ENCODE peak calls at places on chromosome 19, in ten cellular contexts. One of them, this sample, is unnamed.

GRCh38 chr19:9848060-9848459 is 12.9 kb downstream of the PIN1 start:
- DNase-seq in caudate nucleus: no peak
- DNase-seq in dorsolateral prefrontal cortex: no peak
- DNase-seq in thoracic aorta: no peak
- DNase-seq in testis: no peak
- DNase-seq in pancreas: no peak
- DNase-seq in CD4-positive, alpha-beta T cell: peak; percentile 27
- DNase-seq in A549: no peak
- DNase-seq in ovary: no peak
- DNase-seq in breast epithelium: no peak
- DNase-seq in this sample: no peak

GRCh38 chr19:30374791-30375650 is 2.8 kb downstream of the ZNF536 start:
- DNase-seq in caudate nucleus: no peak
- DNase-seq in dorsolateral prefrontal cortex: peak; percentile 30
- DNase-seq in thoracic aorta: no peak
- DNase-seq in testis: peak; percentile 20
- DNase-seq in pancreas: no peak
- DNase-seq in CD4-positive, alpha-beta T cell: no peak
- DNase-seq in A549: no peak
- DNase-seq in ovary: no peak
- DNase-seq in breast epithelium: no peak
- DNase-seq in this sample: no peak

GRCh38 chr19:31356587-31357314 is 7.5 kb upstream of the TSHZ3 start:
- DNase-seq in caudate nucleus: no peak
- DNase-seq in dorsolateral prefrontal cortex: no peak
- DNase-seq in thoracic aorta: no peak
- DNase-seq in testis: peak; percentile 41
- DNase-seq in pancreas: peak; percentile 84
- DNase-seq in CD4-positive, alpha-beta T cell: peak; percentile 37
- DNase-seq in A549: no peak
- DNase-seq in ovary: no peak
- DNase-seq in breast epithelium: no peak
- DNase-seq in this sample: no peak

GRCh38 chr19:14385492-14385891 is 4.2 kb downstream of the ADGRE5 start:
- DNase-seq in caudate nucleus: no peak
- DNase-seq in dorsolateral prefrontal cortex: no peak
- DNase-seq in thoracic aorta: no peak
- DNase-seq in testis: no peak
- DNase-seq in pancreas: no peak
- DNase-seq in CD4-positive, alpha-beta T cell: no peak
- DNase-seq in A549: no peak
- DNase-seq in ovary: no peak
- DNase-seq in breast epithelium: no peak
- DNase-seq in this sample: no peak

GRCh38 chr19:49057636-49058234 is at the start of gene CGB7:
- DNase-seq in caudate nucleus: no peak
- DNase-seq in dorsolateral prefrontal cortex: no peak
- DNase-seq in thoracic aorta: peak; percentile 22
- DNase-seq in testis: peak; percentile 70
- DNase-seq in pancreas: peak; percentile 85
- DNase-seq in CD4-positive, alpha-beta T cell: no peak
- DNase-seq in A549: peak; percentile 77
- DNase-seq in ovary: peak; percentile 56
- DNase-seq in breast epithelium: peak; percentile 56
- DNase-seq in this sample: no peak

GRCh38 chr19:51509823-51510660 is 8.4 kb upstream of the SIGLEC12 start:
- DNase-seq in caudate nucleus: no peak
- DNase-seq in dorsolateral prefrontal cortex: no peak
- DNase-seq in thoracic aorta: no peak
- DNase-seq in testis: no peak
- DNase-seq in pancreas: no peak
- DNase-seq in CD4-positive, alpha-beta T cell: no peak
- DNase-seq in A549: no peak
- DNase-seq in ovary: no peak
- DNase-seq in breast epithelium: no peak
- DNase-seq in this sample: no peak

GRCh38 chr19:36686365-36687213 is 823 bp upstream of the ZNF567 start:
- DNase-seq in caudate nucleus: no peak
- DNase-seq in dorsolateral prefrontal cortex: no peak
- DNase-seq in thoracic aorta: no peak
- DNase-seq in testis: no peak
- DNase-seq in pancreas: peak; percentile 63
- DNase-seq in CD4-positive, alpha-beta T cell: no peak
- DNase-seq in A549: no peak
- DNase-seq in ovary: peak; percentile 11
- DNase-seq in breast epithelium: no peak
- DNase-seq in this sample: no peak

GRCh38 chr19:16627194-16627927 is 643 bp downstream of the MED26 start:
- DNase-seq in caudate nucleus: no peak
- DNase-seq in dorsolateral prefrontal cortex: no peak
- DNase-seq in thoracic aorta: no peak
- DNase-seq in testis: no peak
- DNase-seq in pancreas: no peak
- DNase-seq in CD4-positive, alpha-beta T cell: peak; percentile 2
- DNase-seq in A549: peak; percentile 11
- DNase-seq in ovary: peak; percentile 19
- DNase-seq in breast epithelium: no peak
- DNase-seq in this sample: no peak

GRCh38 chr19:18205180-18205915 is 1.5 kb upstream of the RAB3A start:
- DNase-seq in caudate nucleus: peak; percentile 37
- DNase-seq in dorsolateral prefrontal cortex: peak; percentile 80
- DNase-seq in thoracic aorta: peak; percentile 72
- DNase-seq in testis: peak; percentile 85
- DNase-seq in pancreas: peak; percentile 79
- DNase-seq in CD4-positive, alpha-beta T cell: no peak
- DNase-seq in A549: no peak
- DNase-seq in ovary: peak; percentile 92
- DNase-seq in breast epithelium: peak; percentile 85
- DNase-seq in this sample: no peak

GRCh38 chr19:57002765-57003164 is 117.0 kb upstream of the USP29 start:
- DNase-seq in caudate nucleus: no peak
- DNase-seq in dorsolateral prefrontal cortex: no peak
- DNase-seq in thoracic aorta: no peak
- DNase-seq in testis: peak; percentile 83
- DNase-seq in pancreas: no peak
- DNase-seq in CD4-positive, alpha-beta T cell: no peak
- DNase-seq in A549: no peak
- DNase-seq in ovary: peak; percentile 53
- DNase-seq in breast epithelium: no peak
- DNase-seq in this sample: no peak

GRCh38 chr19:33376423-33376822 is 2.9 kb downstream of the CEBPG start:
- DNase-seq in caudate nucleus: no peak
- DNase-seq in dorsolateral prefrontal cortex: no peak
- DNase-seq in thoracic aorta: peak; percentile 66
- DNase-seq in testis: no peak
- DNase-seq in pancreas: no peak
- DNase-seq in CD4-positive, alpha-beta T cell: no peak
- DNase-seq in A549: peak; percentile 81
- DNase-seq in ovary: no peak
- DNase-seq in breast epithelium: no peak
- DNase-seq in this sample: no peak

GRCh38 chr19:6773323-6773931 is 919 bp downstream of the VAV1 start:
- DNase-seq in caudate nucleus: no peak
- DNase-seq in dorsolateral prefrontal cortex: no peak
- DNase-seq in thoracic aorta: no peak
- DNase-seq in testis: no peak
- DNase-seq in pancreas: no peak
- DNase-seq in CD4-positive, alpha-beta T cell: peak; percentile 18
- DNase-seq in A549: no peak
- DNase-seq in ovary: no peak
- DNase-seq in breast epithelium: no peak
- DNase-seq in this sample: no peak

GRCh38 chr19:34662919-34663318 is 14.0 kb downstream of the SCGB2B2 start:
- DNase-seq in caudate nucleus: no peak
- DNase-seq in dorsolateral prefrontal cortex: no peak
- DNase-seq in thoracic aorta: no peak
- DNase-seq in testis: no peak
- DNase-seq in pancreas: no peak
- DNase-seq in CD4-positive, alpha-beta T cell: peak; percentile 29
- DNase-seq in A549: no peak
- DNase-seq in ovary: no peak
- DNase-seq in breast epithelium: no peak
- DNase-seq in this sample: no peak

GRCh38 chr19:33273881-33274662 is 28.3 kb downstream of the CEBPA start:
- DNase-seq in caudate nucleus: no peak
- DNase-seq in dorsolateral prefrontal cortex: no peak
- DNase-seq in thoracic aorta: peak; percentile 18
- DNase-seq in testis: peak; percentile 38
- DNase-seq in pancreas: no peak
- DNase-seq in CD4-positive, alpha-beta T cell: no peak
- DNase-seq in A549: no peak
- DNase-seq in ovary: peak; percentile 30
- DNase-seq in breast epithelium: no peak
- DNase-seq in this sample: no peak

GRCh38 chr19:51098366-51099069 is 9.7 kb downstream of the CTU1 start:
- DNase-seq in caudate nucleus: no peak
- DNase-seq in dorsolateral prefrontal cortex: no peak
- DNase-seq in thoracic aorta: no peak
- DNase-seq in testis: peak; percentile 59
- DNase-seq in pancreas: no peak
- DNase-seq in CD4-positive, alpha-beta T cell: peak; percentile 45
- DNase-seq in A549: no peak
- DNase-seq in ovary: peak; percentile 43
- DNase-seq in breast epithelium: no peak
- DNase-seq in this sample: no peak

GRCh38 chr19:16191216-16191908 is 6.2 kb downstream of the FAM32A start:
- DNase-seq in caudate nucleus: no peak
- DNase-seq in dorsolateral prefrontal cortex: no peak
- DNase-seq in thoracic aorta: no peak
- DNase-seq in testis: no peak
- DNase-seq in pancreas: peak; percentile 45
- DNase-seq in CD4-positive, alpha-beta T cell: no peak
- DNase-seq in A549: no peak
- DNase-seq in ovary: no peak
- DNase-seq in breast epithelium: no peak
- DNase-seq in this sample: no peak

GRCh38 chr19:20278342-20278741 is 111.3 kb downstream of the ZNF486 start:
- DNase-seq in caudate nucleus: no peak
- DNase-seq in dorsolateral prefrontal cortex: no peak
- DNase-seq in thoracic aorta: no peak
- DNase-seq in testis: no peak
- DNase-seq in pancreas: no peak
- DNase-seq in CD4-positive, alpha-beta T cell: no peak
- DNase-seq in A549: no peak
- DNase-seq in ovary: no peak
- DNase-seq in breast epithelium: peak; percentile 28
- DNase-seq in this sample: no peak

GRCh38 chr19:4717191-4717965 is 6.3 kb downstream of the DPP9 start:
- DNase-seq in caudate nucleus: no peak
- DNase-seq in dorsolateral prefrontal cortex: no peak
- DNase-seq in thoracic aorta: no peak
- DNase-seq in testis: no peak
- DNase-seq in pancreas: no peak
- DNase-seq in CD4-positive, alpha-beta T cell: no peak
- DNase-seq in A549: peak; percentile 61
- DNase-seq in ovary: no peak
- DNase-seq in breast epithelium: no peak
- DNase-seq in this sample: peak; percentile 95

GRCh38 chr19:27986299-27986698 is 1226.7 kb downstream of the UQCRFS1 start:
- DNase-seq in caudate nucleus: no peak
- DNase-seq in dorsolateral prefrontal cortex: no peak
- DNase-seq in thoracic aorta: no peak
- DNase-seq in testis: no peak
- DNase-seq in pancreas: no peak
- DNase-seq in CD4-positive, alpha-beta T cell: no peak
- DNase-seq in A549: no peak
- DNase-seq in ovary: no peak
- DNase-seq in breast epithelium: no peak
- DNase-seq in this sample: no peak

GRCh38 chr19:7850975-7851622 is 21.1 kb downstream of the EVI5L start:
- DNase-seq in caudate nucleus: no peak
- DNase-seq in dorsolateral prefrontal cortex: no peak
- DNase-seq in thoracic aorta: no peak
- DNase-seq in testis: no peak
- DNase-seq in pancreas: no peak
- DNase-seq in CD4-positive, alpha-beta T cell: no peak
- DNase-seq in A549: no peak
- DNase-seq in ovary: no peak
- DNase-seq in breast epithelium: no peak
- DNase-seq in this sample: peak; percentile 62
- H3K27ac ChIP-seq in caudate nucleus: peak overlapping the region; percentile 99
- H3K27ac ChIP-seq in dorsolateral prefrontal cortex: peak overlapping the region; percentile 97
- H3K27ac ChIP-seq in thoracic aorta: no peak overlapping the region
- H3K27ac ChIP-seq in testis: no peak overlapping the region
- H3K27ac ChIP-seq in pancreas: no peak overlapping the region
- H3K27ac ChIP-seq in CD4-positive, alpha-beta T cell: no peak overlapping the region
- H3K27ac ChIP-seq in A549: no peak overlapping the region
- H3K27ac ChIP-seq in ovary: no peak overlapping the region
- H3K27ac ChIP-seq in breast epithelium: no peak overlapping the region
- H3K27ac ChIP-seq in this sample: peak overlapping the region; percentile 52

DNA sequence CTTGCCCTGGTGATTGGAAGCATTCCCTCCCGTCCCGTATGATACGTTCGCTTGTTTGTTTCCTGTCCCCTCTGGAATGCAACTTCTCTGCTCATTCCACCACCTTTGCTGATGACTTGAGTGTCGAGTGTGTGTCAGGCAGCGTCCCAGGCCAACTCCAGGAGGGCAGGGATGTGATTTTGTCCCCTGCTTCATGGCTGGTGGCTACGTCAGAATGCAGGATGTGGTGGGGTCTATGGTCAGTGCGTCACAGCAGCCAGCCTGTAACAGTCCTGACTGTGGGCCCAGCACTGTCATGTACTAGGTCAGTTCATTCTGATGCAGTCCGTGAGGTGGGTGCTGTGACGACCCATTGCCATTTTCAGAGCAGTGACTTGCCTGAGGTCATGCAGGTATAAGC is 16.2 kb downstream of the BRSK1 start:
- DNase-seq in caudate nucleus: no peak
- DNase-seq in dorsolateral prefrontal cortex: no peak
- DNase-seq in thoracic aorta: no peak
- DNase-seq in testis: no peak
- DNase-seq in pancreas: no peak
- DNase-seq in CD4-positive, alpha-beta T cell: no peak
- DNase-seq in A549: no peak
- DNase-seq in ovary: no peak
- DNase-seq in breast epithelium: no peak
- DNase-seq in this sample: no peak
- H3K27ac ChIP-seq in caudate nucleus: no peak overlapping the region
- H3K27ac ChIP-seq in dorsolateral prefrontal cortex: peak overlapping the region; percentile 87
- H3K27ac ChIP-seq in thoracic aorta: no peak overlapping the region
- H3K27ac ChIP-seq in testis: no peak overlapping the region
- H3K27ac ChIP-seq in pancreas: no peak overlapping the region
- H3K27ac ChIP-seq in CD4-positive, alpha-beta T cell: no peak overlapping the region
- H3K27ac ChIP-seq in A549: no peak overlapping the region
- H3K27ac ChIP-seq in ovary: no peak overlapping the region
- H3K27ac ChIP-seq in breast epithelium: no peak overlapping the region
- H3K27ac ChIP-seq in this sample: no peak overlapping the region

GRCh38 chr19:11784356-11784755 is 14.0 kb upstream of the ZNF491 start:
- DNase-seq in caudate nucleus: no peak
- DNase-seq in dorsolateral prefrontal cortex: no peak
- DNase-seq in thoracic aorta: no peak
- DNase-seq in testis: no peak
- DNase-seq in pancreas: no peak
- DNase-seq in CD4-positive, alpha-beta T cell: no peak
- DNase-seq in A549: no peak
- DNase-seq in ovary: no peak
- DNase-seq in breast epithelium: no peak
- DNase-seq in this sample: no peak
- H3K27ac ChIP-seq in caudate nucleus: no peak overlapping the region
- H3K27ac ChIP-seq in dorsolateral prefrontal cortex: no peak overlapping the region
- H3K27ac ChIP-seq in thoracic aorta: no peak overlapping the region
- H3K27ac ChIP-seq in testis: no peak overlapping the region
- H3K27ac ChIP-seq in pancreas: no peak overlapping the region
- H3K27ac ChIP-seq in CD4-positive, alpha-beta T cell: no peak overlapping the region
- H3K27ac ChIP-seq in A549: no peak overlapping the region
- H3K27ac ChIP-seq in ovary: no peak overlapping the region
- H3K27ac ChIP-seq in breast epithelium: no peak overlapping the region
- H3K27ac ChIP-seq in this sample: no peak overlapping the region

GRCh38 chr19:43779820-43780219 is 953 bp downstream of the KCNN4 start:
- DNase-seq in caudate nucleus: no peak
- DNase-seq in dorsolateral prefrontal cortex: no peak
- DNase-seq in thoracic aorta: no peak
- DNase-seq in testis: no peak
- DNase-seq in pancreas: no peak
- DNase-seq in CD4-positive, alpha-beta T cell: no peak
- DNase-seq in A549: peak; percentile 65
- DNase-seq in ovary: no peak
- DNase-seq in breast epithelium: no peak
- DNase-seq in this sample: no peak
- H3K27ac ChIP-seq in caudate nucleus: no peak overlapping the region
- H3K27ac ChIP-seq in dorsolateral prefrontal cortex: no peak overlapping the region
- H3K27ac ChIP-seq in thoracic aorta: no peak overlapping the region
- H3K27ac ChIP-seq in testis: no peak overlapping the region
- H3K27ac ChIP-seq in pancreas: no peak overlapping the region
- H3K27ac ChIP-seq in CD4-positive, alpha-beta T cell: peak overlapping the region; percentile 58
- H3K27ac ChIP-seq in A549: peak overlapping the region; percentile 95
- H3K27ac ChIP-seq in ovary: no peak overlapping the region
- H3K27ac ChIP-seq in breast epithelium: peak overlapping the region; percentile 87
- H3K27ac ChIP-seq in this sample: peak overlapping the region; percentile 77

This sample was measured in RWPE2.